ENCODE peak calls at places on chromosomes 13 and 19, in five cellular contexts. L, A, C, R and D are unnamed samples.

GRCh38 chr19:9721861-9722260 is 46.7 kb downstream of the ZNF846 start:
- DNase-seq in L (peak; percentile 9), A (no peak), C (no peak), R (peak; percentile 1), D (no peak)

GRCh38 chr13:99900960-99901359 is 70.6 kb downstream of the ZIC5 start:
- DNase-seq in L (no peak), A (no peak), R (no peak), C (no peak), D (no peak)

GRCh38 chr13:49409008-49409407 is 34.9 kb downstream of the CAB39L start:
- DNase-seq in L (no peak), C (no peak), A (no peak), R (no peak), D (no peak)

GRCh38 chr13:75421987-75422386 is 60.0 kb downstream of the TBC1D4 start:
- DNase-seq in R (no peak), C (no peak), L (no peak), A (no peak), D (no peak)

GRCh38 chr13:26377038-26377437 is 123.1 kb downstream of the CDK8 start:
- DNase-seq in A (peak; percentile 3), R (no peak), C (peak; percentile 6), L (peak; percentile 38), D (peak; percentile 20)

GRCh38 chr13:66546534-66547379 is 683.4 kb downstream of the PCDH9 start:
- DNase-seq in C (no peak), A (peak; percentile 80), L (no peak), R (no peak), D (no peak)

GRCh38 chr19:34416021-34416545 is 11.9 kb downstream of the PDCD2L start:
- DNase-seq in C (no peak), A (peak; percentile 18), L (no peak), R (no peak), D (no peak)

GRCh38 chr19:13118424-13119193 is 545 bp downstream of the NACC1 start:
- DNase-seq in A (peak; percentile 31), L (peak; percentile 83), C (peak; percentile 92), R (no peak), D (peak; percentile 38)

GRCh38 chr19:50501186-50501567 is 9.8 kb downstream of the JOSD2 start:
- DNase-seq in C (no peak), L (no peak), R (no peak), A (no peak), D (no peak)

GRCh38 chr13:20815469-20815868 is 41.7 kb upstream of the EEF1AKMT1 start:
- DNase-seq in R (no peak), L (no peak), A (peak; percentile 15), C (no peak), D (no peak)

GRCh38 chr19:45321848-45322247 is 827 bp downstream of the CKM start:
- DNase-seq in C (no peak), R (no peak), L (no peak), A (no peak), D (no peak)

GRCh38 chr13:84867246-84867645 is 932.0 kb downstream of the SLITRK6 start:
- DNase-seq in A (no peak), L (no peak), R (no peak), C (no peak), D (no peak)

GRCh38 chr19:10419200-10419645 is 1.1 kb upstream of the PDE4A start:
- DNase-seq in L (peak; percentile 51), C (peak; percentile 65), A (no peak), R (no peak), D (no peak)

GRCh38 chr13:36920612-36921185 is 661 bp upstream of the SMAD9 start:
- DNase-seq in R (no peak), L (no peak), A (no peak), C (no peak), D (no peak)

GRCh38 chr13:18212873-18213272 is 968.8 kb downstream of the TUBA3C start:
- DNase-seq in R (no peak), A (peak; percentile 1), L (no peak), C (no peak), D (peak; percentile 7)

GRCh38 chr13:46831588-46832194 is 34.7 kb upstream of the ESD start:
- DNase-seq in R (no peak), L (peak; percentile 33), C (peak; percentile 26), A (peak; percentile 58), D (peak; percentile 40)

GRCh38 chr19:752652-753517 is 2.0 kb downstream of the MISP start:
- DNase-seq in A (peak; percentile 90), C (no peak), L (no peak), R (no peak), D (peak; percentile 95)

GRCh38 chr13:98794498-98794897 is 42.0 kb upstream of the SLC15A1 start:
- DNase-seq in A (no peak), L (no peak), R (no peak), C (no peak), D (no peak)

GRCh38 chr19:43664008-43664407 is 6.0 kb downstream of the PLAUR start:
- DNase-seq in A (no peak), L (no peak), R (peak; percentile 35), C (no peak), D (no peak)

GRCh38 chr13:83182845-83183244 is 699.4 kb downstream of the SLITRK1 start:
- DNase-seq in L (no peak), R (no peak), A (no peak), C (no peak), D (no peak)

GRCh38 chr19:33804021-33804799 is 7.5 kb downstream of the KCTD15 start:
- DNase-seq in A (peak; percentile 83), R (no peak), C (no peak), L (no peak), D (peak; percentile 96)

GRCh38 chr19:2167896-2168618 is 4.3 kb downstream of the DOT1L start:
- DNase-seq in R (peak; percentile 87), L (no peak), C (no peak), A (peak; percentile 44), D (peak; percentile 50)

GRCh38 chr19:38848299-38849146 is 1.3 kb downstream of the HNRNPL start:
- DNase-seq in C (peak; percentile 14), A (no peak), L (no peak), R (no peak), D (peak; percentile 39)

GRCh38 chr19:58182577-58182988 is 278 bp upstream of the ZNF274 start:
- DNase-seq in L (peak; percentile 90), C (peak; percentile 98), A (no peak), R (no peak), D (no peak)

GRCh38 chr13:109345433-109345941 is 440.9 kb downstream of the IRS2 start:
- DNase-seq in C (no peak), R (no peak), L (peak; percentile 75), A (peak; percentile 77), D (no peak)

GRCh38 chr19:9116547-9116946 is 984 bp upstream of the OR7G1 start:
- DNase-seq in A (no peak), C (no peak), R (no peak), L (no peak), D (no peak)

GRCh38 chr19:51686171-51686570 is 7.0 kb upstream of the SPACA6 start:
- DNase-seq in A (no peak), L (no peak), C (no peak), R (no peak), D (no peak)

GRCh38 chr13:104593251-104593576 is 1527.0 kb upstream of the SLC10A2 start:
- DNase-seq in L (no peak), A (no peak), C (no peak), R (no peak), D (no peak)

GRCh38 chr13:110123041-110123809 is 183.7 kb downstream of the COL4A1 start:
- DNase-seq in L (no peak), R (no peak), A (no peak), C (no peak), D (no peak)

GRCh38 chr13:93226623-93227279 is at the start of gene GPC6:
- DNase-seq in C (no peak), L (peak; percentile 80), A (peak; percentile 95), R (no peak), D (no peak)

GRCh38 chr19:52170304-52170703 is 1.1 kb downstream of the ZNF836 start:
- DNase-seq in L (no peak), A (no peak), C (no peak), R (no peak), D (no peak)

GRCh38 chr13:95404141-95404882 is 103.1 kb upstream of the ABCC4 start:
- DNase-seq in L (peak; percentile 81), R (peak; percentile 48), C (peak; percentile 76), A (peak; percentile 73), D (peak; percentile 77)

DNA sequence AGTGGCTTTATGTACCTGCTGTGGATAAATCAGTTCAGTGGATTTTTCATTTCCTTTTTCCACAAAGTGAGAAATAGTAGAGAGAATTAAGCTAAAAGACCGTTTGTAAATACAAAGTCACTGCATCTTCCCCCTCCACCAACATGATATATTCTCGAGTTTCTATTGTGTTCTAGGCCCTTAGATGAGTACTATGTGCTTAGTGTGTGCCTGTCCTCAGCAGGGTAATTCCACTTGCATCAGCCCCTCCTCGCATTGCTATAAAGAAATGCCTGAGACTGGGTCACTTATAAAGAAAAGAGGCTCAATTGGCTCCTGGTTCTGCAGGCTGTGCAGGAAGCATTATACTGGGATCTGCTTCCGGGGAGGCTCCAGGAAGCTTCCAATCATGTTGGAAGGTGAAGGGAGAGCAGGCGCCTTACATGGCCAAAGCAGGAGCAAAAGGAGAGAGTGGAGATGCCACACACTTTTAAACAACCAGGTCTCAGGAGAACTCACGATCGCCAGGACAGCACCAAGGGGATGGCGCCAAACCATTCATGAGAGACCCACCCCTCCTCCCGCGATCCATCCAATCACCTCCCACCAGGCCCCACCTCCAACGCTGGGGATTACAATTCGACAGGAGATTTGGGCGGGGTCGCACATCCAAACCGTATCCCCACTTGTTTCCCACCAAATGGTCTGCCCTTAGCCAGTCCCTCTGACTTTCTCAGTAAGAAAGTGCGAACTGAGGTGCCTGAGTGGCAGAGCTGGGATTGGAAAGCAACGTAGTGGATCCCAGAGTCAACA is 102.3 kb upstream of the ABCC4 start:
- DNase-seq in L (no peak), C (no peak), R (no peak), A (no peak), D (no peak)
- TF ChIP-seq RCOR1 in L (no peak), C (no peak), R (no peak), A (no peak), D (no peak)

GRCh38 chr13:111664060-111664459 is 343.6 kb downstream of the TEX29 start:
- DNase-seq in R (no peak), A (no peak), L (no peak), C (no peak), D (no peak)
- TF ChIP-seq RCOR1 in R (no peak), A (no peak), L (no peak), C (no peak), D (no peak)

DNA sequence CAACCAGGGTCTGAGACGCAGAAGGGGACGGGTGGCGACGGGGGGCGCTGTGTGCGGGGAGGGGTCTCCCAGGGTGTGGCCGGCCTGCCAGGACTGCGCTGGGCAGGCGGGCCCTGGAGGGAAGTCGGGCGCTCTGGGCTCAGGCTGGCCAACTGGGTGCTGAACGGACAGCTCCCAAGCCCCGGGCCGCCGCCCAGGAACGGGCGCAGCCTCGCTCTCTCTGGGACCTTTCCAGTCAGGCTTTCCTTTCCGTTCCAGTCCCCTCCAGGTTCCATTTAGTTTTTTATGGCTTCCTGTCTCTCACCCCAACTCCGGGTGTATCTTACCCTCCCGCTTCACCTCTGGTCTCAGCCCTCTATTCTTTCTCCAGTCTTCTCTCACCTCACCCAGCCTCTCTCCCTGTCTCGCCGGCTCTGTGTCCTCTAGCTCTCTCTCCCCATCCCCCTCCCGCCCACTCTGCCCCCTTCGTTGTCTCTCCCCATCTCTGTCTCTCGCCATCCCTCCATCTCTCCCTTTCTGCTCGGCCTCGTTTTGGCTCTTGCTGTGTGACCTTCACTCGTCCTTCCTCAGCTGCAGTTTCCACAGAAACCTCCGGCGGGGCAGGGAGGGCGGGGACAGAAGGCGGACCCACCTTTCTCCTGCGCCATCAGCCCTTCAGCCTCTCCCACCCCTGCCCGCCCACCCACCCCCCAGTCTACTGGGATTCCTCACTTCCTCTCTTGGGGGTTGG is 3.3 kb upstream of the ATP1A3 start:
- DNase-seq in R (no peak), A (peak; percentile 22), L (peak; percentile 62), C (peak; percentile 79), D (peak; percentile 69)
- TF ChIP-seq RCOR1 in R (no peak), A (no peak), L (no peak), C (peak; percentile 58), D (no peak)

GRCh38 chr13:113539176-113539575 is 45.4 kb upstream of the TFDP1 start:
- DNase-seq in A (no peak), L (no peak), R (no peak), C (no peak), D (no peak)
- TF ChIP-seq RCOR1 in A (no peak), L (no peak), R (no peak), C (no peak), D (no peak)